ENCODE peak calls at places on chromosome 20, in four cellular contexts. H, W, C and R are unnamed samples.

GRCh38 chr20:11234181-11234969 is 560.6 kb upstream of the JAG1 start:
- DNase-seq in C (no peak), W (no peak), H (no peak), R (peak)

GRCh38 chr20:12927489-12927888 is 81.3 kb upstream of the SPTLC3 start:
- DNase-seq in H (no peak), W (no peak), C (no peak), R (no peak)

GRCh38 chr20:54067606-54068174 is 2.7 kb downstream of the BCAS1 start:
- DNase-seq in C (no peak), H (no peak), W (peak), R (peak)

GRCh38 chr20:22382742-22383141 is 201.6 kb downstream of the FOXA2 start:
- DNase-seq in C (no peak), W (no peak), H (no peak), R (no peak)

GRCh38 chr20:760751-761417 is 7.4 kb downstream of the SLC52A3 start:
- DNase-seq in W (peak), C (peak), H (peak), R (no peak)

GRCh38 chr20:10541668-10542411 is 106.7 kb downstream of the SLX4IP start:
- DNase-seq in C (no peak), H (no peak), W (no peak), R (no peak)

GRCh38 chr20:59830107-59831023 is 103.1 kb downstream of the SYCP2 start:
- DNase-seq in H (no peak), C (peak), W (no peak), R (no peak)

GRCh38 chr20:50409495-50409894 is 100.7 kb upstream of the PTPN1 start:
- DNase-seq in C (no peak), W (no peak), H (no peak), R (no peak)

GRCh38 chr20:2696646-2697045 is 4.1 kb downstream of the EBF4 start:
- DNase-seq in C (no peak), W (no peak), H (no peak), R (no peak)

GRCh38 chr20:51529027-51529749 is 13.3 kb downstream of the NFATC2 start:
- DNase-seq in W (peak), C (no peak), H (no peak), R (no peak)

GRCh38 chr20:59832406-59833156 is 100.9 kb downstream of the SYCP2 start:
- DNase-seq in C (peak), H (no peak), W (no peak), R (no peak)

GRCh38 chr20:50412069-50412468 is 98.1 kb upstream of the PTPN1 start:
- DNase-seq in C (no peak), H (no peak), W (no peak), R (no peak)

GRCh38 chr20:49181265-49181877 is 6.8 kb downstream of the STAU1 start:
- DNase-seq in W (no peak), C (no peak), H (no peak), R (no peak)

GRCh38 chr20:3646651-3647050 is 16.5 kb downstream of the GFRA4 start:
- DNase-seq in C (no peak), H (no peak), W (no peak), R (no peak)

GRCh38 chr20:59518881-59519706 is 85.2 kb upstream of the PHACTR3 start:
- DNase-seq in W (peak), C (peak), H (peak), R (no peak)

GRCh38 chr20:50717974-50718761 is 13.2 kb upstream of the PARD6B start:
- DNase-seq in H (no peak), W (no peak), C (no peak), R (no peak)

GRCh38 chr20:64261138-64261537 is 5.6 kb downstream of the PCMTD2 start:
- DNase-seq in H (no peak), W (no peak), C (peak), R (no peak)

GRCh38 chr20:1134355-1134754 is 16.0 kb downstream of the PSMF1 start:
- DNase-seq in C (no peak), W (no peak), H (no peak), R (no peak)

GRCh38 chr20:48180637-48181036 is 395.4 kb upstream of the SULF2 start:
- DNase-seq in W (no peak), C (no peak), H (no peak), R (no peak)

GRCh38 chr20:20395856-20396600 is 28.1 kb downstream of the INSM1 start:
- DNase-seq in W (no peak), H (peak), C (no peak), R (no peak)

GRCh38 chr20:56552911-56553629 is 20.0 kb downstream of the FAM209B start:
- DNase-seq in H (no peak), W (no peak), C (no peak), R (peak)

GRCh38 chr20:48932375-48932941 is 10.9 kb downstream of the ARFGEF2 start:
- DNase-seq in W (no peak), H (no peak), C (no peak), R (no peak)

GRCh38 chr20:38406476-38406875 is 28.7 kb downstream of the SNHG17 start:
- DNase-seq in C (no peak), W (no peak), H (no peak), R (no peak)

GRCh38 chr20:3711418-3712043 is 869 bp downstream of the SIGLEC1 start:
- DNase-seq in W (no peak), C (no peak), H (no peak), R (no peak)

GRCh38 chr20:35669221-35669620 is 4.5 kb upstream of the CPNE1 start:
- DNase-seq in C (no peak), H (no peak), W (no peak), R (no peak)

GRCh38 chr20:35673884-35674283 is 9.2 kb upstream of the CPNE1 start:
- DNase-seq in W (no peak), H (no peak), C (no peak), R (no peak)

GRCh38 chr20:35665949-35666288 is 1.2 kb upstream of the CPNE1 start:
- DNase-seq in W (no peak), C (no peak), H (no peak), R (no peak)

GRCh38 chr20:35664544-35665206 is at the start of the genes CPNE1 and RBM12:
- DNase-seq in C (peak), W (peak), H (peak), R (peak)

GRCh38 chr20:35669681-35670080 is 5.0 kb upstream of the CPNE1 start:
- DNase-seq in H (no peak), C (no peak), W (no peak), R (no peak)
- TF ChIP-seq USF1 in H (no peak), C (no peak), W (no peak), R (no peak)

GRCh38 chr20:57947421-57948176 is 237.8 kb upstream of the PMEPA1 start:
- DNase-seq in H (no peak), C (no peak), W (no peak), R (no peak)
- TF ChIP-seq USF2 in H (no peak), C (no peak), W (no peak), R (no peak)

DNA sequence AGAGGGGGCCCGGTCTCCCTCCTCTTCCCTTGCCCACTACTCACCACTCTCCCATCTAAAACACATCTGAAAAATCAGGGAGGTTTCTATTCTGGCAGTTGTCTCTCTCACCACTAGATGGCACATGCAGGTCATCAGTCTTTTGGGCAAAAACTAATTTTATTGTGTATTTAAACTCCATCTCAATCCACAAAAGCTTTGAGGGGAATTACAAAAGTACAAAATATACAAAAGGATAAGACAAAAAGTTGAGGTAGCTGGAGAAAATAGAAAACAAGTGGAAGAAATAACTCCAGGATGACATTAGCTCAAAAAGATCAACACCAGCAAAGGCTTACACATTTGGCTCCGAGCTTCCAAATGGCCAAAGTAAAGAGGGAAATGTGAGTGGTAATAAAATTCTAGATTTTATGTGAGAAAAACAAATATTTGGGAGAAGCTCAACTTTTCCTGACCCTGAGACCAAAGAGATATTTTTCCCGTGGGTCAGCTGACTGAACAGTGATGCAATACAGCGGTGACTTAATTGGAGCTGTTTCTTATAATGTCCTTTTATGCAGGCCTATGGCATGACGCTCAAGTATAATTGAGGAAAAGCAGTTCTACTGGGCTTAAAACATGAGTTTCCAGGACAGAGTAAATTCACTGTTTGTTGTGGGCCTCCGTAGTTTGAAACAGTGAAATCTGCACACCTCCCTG is 79.8 kb upstream of the CHD6 start:
- DNase-seq in W (no peak), C (peak), H (no peak), R (no peak)
- TF ChIP-seq USF1 in W (no peak), C (no peak), H (no peak), R (no peak)

GRCh38 chr20:61459705-61460104 is 207.6 kb downstream of the CDH4 start:
- DNase-seq in W (no peak), C (no peak), H (no peak), R (no peak)
- TF ChIP-seq USF2 in W (no peak), C (no peak), H (no peak), R (no peak)

GRCh38 chr20:32909896-32910571 is 51.3 kb downstream of the EFCAB8 start:
- DNase-seq in W (no peak), H (no peak), C (no peak), R (no peak)

GRCh38 chr20:32911355-32911754 is 52.6 kb downstream of the EFCAB8 start:
- DNase-seq in H (no peak), C (no peak), W (no peak), R (no peak)

GRCh38 chr20:32917191-32917950 is 58.6 kb downstream of the EFCAB8 start:
- DNase-seq in H (no peak), C (no peak), W (no peak), R (no peak)

GRCh38 chr20:32912688-32913087 is 54.0 kb downstream of the EFCAB8 start:
- DNase-seq in W (no peak), C (no peak), H (no peak), R (no peak)

DNA sequence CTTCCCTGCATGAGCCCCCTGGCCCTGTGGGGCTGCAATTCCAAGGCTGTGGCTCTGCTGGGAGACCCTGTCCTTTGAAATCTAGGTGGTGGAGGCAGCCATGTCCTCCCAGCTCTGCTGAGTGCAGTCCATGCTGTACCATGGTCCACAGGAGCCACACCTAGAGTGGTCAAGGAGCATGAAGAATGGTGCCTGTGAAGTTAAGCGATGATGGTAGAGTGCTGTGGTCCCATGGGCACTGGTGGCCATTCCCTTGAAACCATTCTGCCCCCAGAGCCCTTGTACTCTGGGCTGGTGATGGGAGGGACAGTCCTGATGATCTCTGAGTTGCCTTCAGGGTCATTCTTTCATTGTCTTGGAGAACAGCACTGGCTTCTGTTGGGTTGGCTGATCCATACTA is 55.3 kb downstream of the EFCAB8 start:
- DNase-seq in H (no peak), W (no peak), C (no peak), R (no peak)
- TF ChIP-seq USF1 in H (no peak), W (no peak), C (no peak), R (no peak)

DNA sequence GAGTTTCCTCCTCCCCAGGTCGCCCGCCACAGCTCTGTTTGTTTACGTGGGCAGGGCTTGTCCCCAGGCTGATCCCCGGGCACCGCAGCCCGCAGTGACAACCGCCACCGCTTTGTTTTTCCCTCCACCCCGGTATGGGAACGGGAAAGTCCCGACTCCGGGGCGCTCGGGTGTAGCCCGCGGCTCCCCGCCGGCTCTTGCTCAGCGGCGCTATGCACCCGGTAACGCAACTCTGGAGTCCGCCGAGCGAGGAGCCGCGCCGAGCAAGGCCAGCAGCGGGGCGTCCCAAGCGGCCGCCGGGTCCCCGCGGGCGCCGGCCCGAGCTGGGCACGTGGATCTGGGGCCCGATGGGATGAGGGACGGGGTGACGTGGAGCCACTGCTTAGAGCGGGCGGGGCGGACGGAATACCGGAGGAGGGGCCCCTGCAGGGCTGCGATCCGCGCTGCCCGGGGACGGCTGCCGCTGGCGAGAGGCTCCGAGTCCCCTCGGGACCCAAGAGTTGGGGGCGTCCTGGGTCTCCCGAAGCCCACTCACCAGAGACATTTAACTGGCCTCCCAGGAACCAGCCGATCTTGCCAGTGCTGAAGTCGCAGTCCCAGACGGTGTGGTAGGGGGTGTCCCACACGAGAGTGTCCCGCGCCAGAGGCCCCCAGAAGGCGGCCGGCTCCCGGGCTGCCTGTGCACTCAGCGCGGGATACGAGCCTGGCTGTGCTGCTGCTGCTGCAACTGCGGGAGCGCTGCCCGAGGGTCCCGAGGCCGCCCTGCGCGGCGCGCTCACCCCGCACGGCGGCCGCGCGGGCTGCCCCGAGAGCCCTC is 497 bp downstream of the ACSS1 start:
- DNase-seq in C (peak), H (peak), W (no peak), R (no peak)
- TF ChIP-seq USF2 in C (no peak), H (no peak), W (no peak), R (no peak)